ENCODE peak calls at places on chromosomes 6 and 20, in ten cellular contexts. One of them, this sample, is unnamed.

GRCh38 chr20:2729791-2730190 is 37.2 kb downstream of the EBF4 start:
- DNase-seq in endodermal cell: no peak
- DNase-seq in SK-N-MC: no peak
- DNase-seq in neural crest cell: no peak
- DNase-seq in RPMI8226: peak
- DNase-seq in heart right ventricle: no peak
- DNase-seq in upper lobe of right lung: no peak
- DNase-seq in posterior vena cava: no peak
- DNase-seq in stimulated activated CD4-positive, alpha-beta T cell treated with anti-CD3 and anti-CD28 coated beads, Interleukin-2, amount 100 ng/mL, for 48 hours: no peak
- DNase-seq in HT-29: no peak
- DNase-seq in this sample: peak

GRCh38 chr6:42505377-42505702 is 53.6 kb upstream of the TRERF1 start:
- DNase-seq in endodermal cell: no peak
- DNase-seq in SK-N-MC: no peak
- DNase-seq in neural crest cell: no peak
- DNase-seq in RPMI8226: no peak
- DNase-seq in heart right ventricle: no peak
- DNase-seq in upper lobe of right lung: no peak
- DNase-seq in posterior vena cava: no peak
- DNase-seq in stimulated activated CD4-positive, alpha-beta T cell treated with anti-CD3 and anti-CD28 coated beads, Interleukin-2, amount 100 ng/mL, for 48 hours: no peak
- DNase-seq in HT-29: no peak
- DNase-seq in this sample: no peak

GRCh38 chr6:46990031-46990644 is 52.0 kb downstream of the ADGRF1 start:
- DNase-seq in endodermal cell: no peak
- DNase-seq in SK-N-MC: no peak
- DNase-seq in neural crest cell: no peak
- DNase-seq in RPMI8226: no peak
- DNase-seq in heart right ventricle: peak
- DNase-seq in upper lobe of right lung: no peak
- DNase-seq in posterior vena cava: no peak
- DNase-seq in stimulated activated CD4-positive, alpha-beta T cell treated with anti-CD3 and anti-CD28 coated beads, Interleukin-2, amount 100 ng/mL, for 48 hours: no peak
- DNase-seq in HT-29: peak
- DNase-seq in this sample: no peak

GRCh38 chr6:140208286-140208685 is 833.8 kb upstream of the CITED2 start:
- DNase-seq in endodermal cell: no peak
- DNase-seq in SK-N-MC: no peak
- DNase-seq in neural crest cell: no peak
- DNase-seq in RPMI8226: no peak
- DNase-seq in heart right ventricle: no peak
- DNase-seq in upper lobe of right lung: no peak
- DNase-seq in posterior vena cava: no peak
- DNase-seq in stimulated activated CD4-positive, alpha-beta T cell treated with anti-CD3 and anti-CD28 coated beads, Interleukin-2, amount 100 ng/mL, for 48 hours: no peak
- DNase-seq in HT-29: no peak
- DNase-seq in this sample: no peak

GRCh38 chr6:39714802-39715201 is 10.4 kb downstream of the KIF6 start:
- DNase-seq in endodermal cell: no peak
- DNase-seq in SK-N-MC: no peak
- DNase-seq in neural crest cell: no peak
- DNase-seq in RPMI8226: no peak
- DNase-seq in heart right ventricle: no peak
- DNase-seq in upper lobe of right lung: no peak
- DNase-seq in posterior vena cava: no peak
- DNase-seq in stimulated activated CD4-positive, alpha-beta T cell treated with anti-CD3 and anti-CD28 coated beads, Interleukin-2, amount 100 ng/mL, for 48 hours: no peak
- DNase-seq in HT-29: no peak
- DNase-seq in this sample: no peak

GRCh38 chr6:144013486-144013909 is 5.4 kb upstream of the PLAGL1 start:
- DNase-seq in endodermal cell: peak
- DNase-seq in SK-N-MC: peak
- DNase-seq in neural crest cell: peak
- DNase-seq in RPMI8226: peak
- DNase-seq in heart right ventricle: peak
- DNase-seq in upper lobe of right lung: peak
- DNase-seq in posterior vena cava: peak
- DNase-seq in stimulated activated CD4-positive, alpha-beta T cell treated with anti-CD3 and anti-CD28 coated beads, Interleukin-2, amount 100 ng/mL, for 48 hours: peak
- DNase-seq in HT-29: peak
- DNase-seq in this sample: peak

GRCh38 chr6:12450446-12450845 is 160.3 kb downstream of the EDN1 start:
- DNase-seq in endodermal cell: no peak
- DNase-seq in SK-N-MC: no peak
- DNase-seq in neural crest cell: no peak
- DNase-seq in RPMI8226: no peak
- DNase-seq in heart right ventricle: no peak
- DNase-seq in upper lobe of right lung: no peak
- DNase-seq in posterior vena cava: no peak
- DNase-seq in stimulated activated CD4-positive, alpha-beta T cell treated with anti-CD3 and anti-CD28 coated beads, Interleukin-2, amount 100 ng/mL, for 48 hours: no peak
- DNase-seq in HT-29: no peak
- DNase-seq in this sample: no peak

GRCh38 chr6:46948699-46949098 is 27.0 kb upstream of the ADGRF5 start:
- DNase-seq in endodermal cell: no peak
- DNase-seq in SK-N-MC: no peak
- DNase-seq in neural crest cell: no peak
- DNase-seq in RPMI8226: no peak
- DNase-seq in heart right ventricle: no peak
- DNase-seq in upper lobe of right lung: no peak
- DNase-seq in posterior vena cava: no peak
- DNase-seq in stimulated activated CD4-positive, alpha-beta T cell treated with anti-CD3 and anti-CD28 coated beads, Interleukin-2, amount 100 ng/mL, for 48 hours: no peak
- DNase-seq in HT-29: no peak
- DNase-seq in this sample: no peak

GRCh38 chr6:84652356-84653026 is 111.9 kb downstream of the TBX18 start:
- DNase-seq in endodermal cell: no peak
- DNase-seq in SK-N-MC: no peak
- DNase-seq in neural crest cell: no peak
- DNase-seq in RPMI8226: no peak
- DNase-seq in heart right ventricle: no peak
- DNase-seq in upper lobe of right lung: no peak
- DNase-seq in posterior vena cava: no peak
- DNase-seq in stimulated activated CD4-positive, alpha-beta T cell treated with anti-CD3 and anti-CD28 coated beads, Interleukin-2, amount 100 ng/mL, for 48 hours: no peak
- DNase-seq in HT-29: no peak
- DNase-seq in this sample: no peak

GRCh38 chr6:149513915-149514314 is 29.1 kb upstream of the ZC3H12D start:
- DNase-seq in endodermal cell: peak
- DNase-seq in SK-N-MC: no peak
- DNase-seq in neural crest cell: no peak
- DNase-seq in RPMI8226: no peak
- DNase-seq in heart right ventricle: no peak
- DNase-seq in upper lobe of right lung: no peak
- DNase-seq in posterior vena cava: no peak
- DNase-seq in stimulated activated CD4-positive, alpha-beta T cell treated with anti-CD3 and anti-CD28 coated beads, Interleukin-2, amount 100 ng/mL, for 48 hours: no peak
- DNase-seq in HT-29: no peak
- DNase-seq in this sample: no peak

GRCh38 chr6:33169286-33170175 is 22.7 kb downstream of the COL11A2 start:
- DNase-seq in endodermal cell: no peak
- DNase-seq in SK-N-MC: no peak
- DNase-seq in neural crest cell: no peak
- DNase-seq in RPMI8226: no peak
- DNase-seq in heart right ventricle: no peak
- DNase-seq in upper lobe of right lung: peak
- DNase-seq in posterior vena cava: no peak
- DNase-seq in stimulated activated CD4-positive, alpha-beta T cell treated with anti-CD3 and anti-CD28 coated beads, Interleukin-2, amount 100 ng/mL, for 48 hours: no peak
- DNase-seq in HT-29: no peak
- DNase-seq in this sample: no peak

GRCh38 chr6:169224185-169224695 is 29.4 kb downstream of the THBS2 start:
- DNase-seq in endodermal cell: no peak
- DNase-seq in SK-N-MC: no peak
- DNase-seq in neural crest cell: no peak
- DNase-seq in RPMI8226: no peak
- DNase-seq in heart right ventricle: no peak
- DNase-seq in upper lobe of right lung: no peak
- DNase-seq in posterior vena cava: peak
- DNase-seq in stimulated activated CD4-positive, alpha-beta T cell treated with anti-CD3 and anti-CD28 coated beads, Interleukin-2, amount 100 ng/mL, for 48 hours: no peak
- DNase-seq in HT-29: no peak
- DNase-seq in this sample: no peak

GRCh38 chr20:49431345-49431744 is 51.1 kb downstream of the KCNB1 start:
- DNase-seq in endodermal cell: no peak
- DNase-seq in SK-N-MC: no peak
- DNase-seq in neural crest cell: no peak
- DNase-seq in RPMI8226: no peak
- DNase-seq in heart right ventricle: no peak
- DNase-seq in upper lobe of right lung: no peak
- DNase-seq in posterior vena cava: peak
- DNase-seq in stimulated activated CD4-positive, alpha-beta T cell treated with anti-CD3 and anti-CD28 coated beads, Interleukin-2, amount 100 ng/mL, for 48 hours: no peak
- DNase-seq in HT-29: no peak
- DNase-seq in this sample: no peak

GRCh38 chr6:28218312-28219248 is 6.5 kb upstream of the ZSCAN9 start:
- DNase-seq in endodermal cell: peak
- DNase-seq in SK-N-MC: no peak
- DNase-seq in neural crest cell: peak
- DNase-seq in RPMI8226: peak
- DNase-seq in heart right ventricle: peak
- DNase-seq in upper lobe of right lung: peak
- DNase-seq in posterior vena cava: peak
- DNase-seq in stimulated activated CD4-positive, alpha-beta T cell treated with anti-CD3 and anti-CD28 coated beads, Interleukin-2, amount 100 ng/mL, for 48 hours: no peak
- DNase-seq in HT-29: peak
- DNase-seq in this sample: no peak

GRCh38 chr6:5152417-5152816 is 67.3 kb downstream of the PPP1R3G start:
- DNase-seq in endodermal cell: no peak
- DNase-seq in SK-N-MC: no peak
- DNase-seq in neural crest cell: no peak
- DNase-seq in RPMI8226: no peak
- DNase-seq in heart right ventricle: no peak
- DNase-seq in upper lobe of right lung: no peak
- DNase-seq in posterior vena cava: no peak
- DNase-seq in stimulated activated CD4-positive, alpha-beta T cell treated with anti-CD3 and anti-CD28 coated beads, Interleukin-2, amount 100 ng/mL, for 48 hours: no peak
- DNase-seq in HT-29: no peak
- DNase-seq in this sample: no peak

GRCh38 chr6:56808871-56809359 is 146.0 kb upstream of the BEND6 start:
- DNase-seq in endodermal cell: no peak
- DNase-seq in SK-N-MC: no peak
- DNase-seq in neural crest cell: no peak
- DNase-seq in RPMI8226: peak
- DNase-seq in heart right ventricle: no peak
- DNase-seq in upper lobe of right lung: no peak
- DNase-seq in posterior vena cava: no peak
- DNase-seq in stimulated activated CD4-positive, alpha-beta T cell treated with anti-CD3 and anti-CD28 coated beads, Interleukin-2, amount 100 ng/mL, for 48 hours: no peak
- DNase-seq in HT-29: no peak
- DNase-seq in this sample: no peak

GRCh38 chr6:105501945-105502344 is 99.1 kb upstream of the PREP start:
- DNase-seq in endodermal cell: no peak
- DNase-seq in SK-N-MC: no peak
- DNase-seq in neural crest cell: no peak
- DNase-seq in RPMI8226: no peak
- DNase-seq in heart right ventricle: no peak
- DNase-seq in upper lobe of right lung: no peak
- DNase-seq in posterior vena cava: no peak
- DNase-seq in stimulated activated CD4-positive, alpha-beta T cell treated with anti-CD3 and anti-CD28 coated beads, Interleukin-2, amount 100 ng/mL, for 48 hours: no peak
- DNase-seq in HT-29: no peak
- DNase-seq in this sample: no peak

GRCh38 chr6:159433550-159433949 is 259.5 kb downstream of the SOD2 start:
- DNase-seq in endodermal cell: no peak
- DNase-seq in SK-N-MC: no peak
- DNase-seq in neural crest cell: no peak
- DNase-seq in RPMI8226: no peak
- DNase-seq in heart right ventricle: no peak
- DNase-seq in upper lobe of right lung: no peak
- DNase-seq in posterior vena cava: no peak
- DNase-seq in stimulated activated CD4-positive, alpha-beta T cell treated with anti-CD3 and anti-CD28 coated beads, Interleukin-2, amount 100 ng/mL, for 48 hours: no peak
- DNase-seq in HT-29: no peak
- DNase-seq in this sample: no peak

GRCh38 chr6:147508871-147509608 is 550 bp downstream of the SAMD5 start:
- DNase-seq in endodermal cell: peak
- DNase-seq in SK-N-MC: no peak
- DNase-seq in neural crest cell: peak
- DNase-seq in RPMI8226: no peak
- DNase-seq in heart right ventricle: peak
- DNase-seq in upper lobe of right lung: peak
- DNase-seq in posterior vena cava: no peak
- DNase-seq in stimulated activated CD4-positive, alpha-beta T cell treated with anti-CD3 and anti-CD28 coated beads, Interleukin-2, amount 100 ng/mL, for 48 hours: no peak
- DNase-seq in HT-29: no peak
- DNase-seq in this sample: no peak

GRCh38 chr20:17762873-17763557 is 63.2 kb downstream of the BANF2 start:
- DNase-seq in endodermal cell: peak
- DNase-seq in SK-N-MC: no peak
- DNase-seq in neural crest cell: no peak
- DNase-seq in RPMI8226: peak
- DNase-seq in heart right ventricle: no peak
- DNase-seq in upper lobe of right lung: no peak
- DNase-seq in posterior vena cava: no peak
- DNase-seq in stimulated activated CD4-positive, alpha-beta T cell treated with anti-CD3 and anti-CD28 coated beads, Interleukin-2, amount 100 ng/mL, for 48 hours: no peak
- DNase-seq in HT-29: peak
- DNase-seq in this sample: no peak

GRCh38 chr6:1872649-1873131 is 263.0 kb downstream of the FOXC1 start:
- DNase-seq in endodermal cell: peak
- DNase-seq in SK-N-MC: peak
- DNase-seq in neural crest cell: no peak
- DNase-seq in RPMI8226: no peak
- DNase-seq in heart right ventricle: no peak
- DNase-seq in upper lobe of right lung: no peak
- DNase-seq in posterior vena cava: no peak
- DNase-seq in stimulated activated CD4-positive, alpha-beta T cell treated with anti-CD3 and anti-CD28 coated beads, Interleukin-2, amount 100 ng/mL, for 48 hours: no peak
- DNase-seq in HT-29: no peak
- DNase-seq in this sample: no peak

GRCh38 chr6:3946779-3947178 is 97.6 kb downstream of the FAM50B start:
- DNase-seq in endodermal cell: peak
- DNase-seq in SK-N-MC: no peak
- DNase-seq in neural crest cell: no peak
- DNase-seq in RPMI8226: no peak
- DNase-seq in heart right ventricle: no peak
- DNase-seq in upper lobe of right lung: no peak
- DNase-seq in posterior vena cava: no peak
- DNase-seq in stimulated activated CD4-positive, alpha-beta T cell treated with anti-CD3 and anti-CD28 coated beads, Interleukin-2, amount 100 ng/mL, for 48 hours: no peak
- DNase-seq in HT-29: no peak
- DNase-seq in this sample: no peak

GRCh38 chr20:52312131-52312729 is 120.7 kb upstream of the ZFP64 start:
- DNase-seq in endodermal cell: peak
- DNase-seq in SK-N-MC: peak
- DNase-seq in neural crest cell: peak
- DNase-seq in RPMI8226: peak
- DNase-seq in heart right ventricle: no peak
- DNase-seq in upper lobe of right lung: no peak
- DNase-seq in posterior vena cava: no peak
- DNase-seq in stimulated activated CD4-positive, alpha-beta T cell treated with anti-CD3 and anti-CD28 coated beads, Interleukin-2, amount 100 ng/mL, for 48 hours: peak
- DNase-seq in HT-29: peak
- DNase-seq in this sample: peak

GRCh38 chr20:53773792-53774371 is 180.2 kb upstream of the ZNF217 start:
- DNase-seq in endodermal cell: no peak
- DNase-seq in SK-N-MC: no peak
- DNase-seq in neural crest cell: no peak
- DNase-seq in RPMI8226: no peak
- DNase-seq in heart right ventricle: no peak
- DNase-seq in upper lobe of right lung: no peak
- DNase-seq in posterior vena cava: no peak
- DNase-seq in stimulated activated CD4-positive, alpha-beta T cell treated with anti-CD3 and anti-CD28 coated beads, Interleukin-2, amount 100 ng/mL, for 48 hours: no peak
- DNase-seq in HT-29: peak
- DNase-seq in this sample: no peak

GRCh38 chr6:31569861-31570536 is 2.1 kb upstream of the LTA start:
- DNase-seq in endodermal cell: no peak
- DNase-seq in SK-N-MC: no peak
- DNase-seq in neural crest cell: no peak
- DNase-seq in RPMI8226: no peak
- DNase-seq in heart right ventricle: no peak
- DNase-seq in upper lobe of right lung: no peak
- DNase-seq in posterior vena cava: no peak
- DNase-seq in stimulated activated CD4-positive, alpha-beta T cell treated with anti-CD3 and anti-CD28 coated beads, Interleukin-2, amount 100 ng/mL, for 48 hours: no peak
- DNase-seq in HT-29: no peak
- DNase-seq in this sample: no peak

GRCh38 chr6:149076355-149076734 is 241.2 kb upstream of the TAB2 start:
- DNase-seq in endodermal cell: no peak
- DNase-seq in SK-N-MC: no peak
- DNase-seq in neural crest cell: no peak
- DNase-seq in RPMI8226: no peak
- DNase-seq in heart right ventricle: no peak
- DNase-seq in upper lobe of right lung: no peak
- DNase-seq in posterior vena cava: no peak
- DNase-seq in stimulated activated CD4-positive, alpha-beta T cell treated with anti-CD3 and anti-CD28 coated beads, Interleukin-2, amount 100 ng/mL, for 48 hours: no peak
- DNase-seq in HT-29: no peak
- DNase-seq in this sample: no peak

GRCh38 chr6:108179741-108180140 is 13.9 kb downstream of the NR2E1 start:
- DNase-seq in endodermal cell: no peak
- DNase-seq in SK-N-MC: no peak
- DNase-seq in neural crest cell: no peak
- DNase-seq in RPMI8226: no peak
- DNase-seq in heart right ventricle: no peak
- DNase-seq in upper lobe of right lung: no peak
- DNase-seq in posterior vena cava: no peak
- DNase-seq in stimulated activated CD4-positive, alpha-beta T cell treated with anti-CD3 and anti-CD28 coated beads, Interleukin-2, amount 100 ng/mL, for 48 hours: no peak
- DNase-seq in HT-29: no peak
- DNase-seq in this sample: no peak

GRCh38 chr6:20916081-20916480 is 381.8 kb downstream of the CDKAL1 start:
- DNase-seq in endodermal cell: no peak
- DNase-seq in SK-N-MC: no peak
- DNase-seq in neural crest cell: no peak
- DNase-seq in RPMI8226: no peak
- DNase-seq in heart right ventricle: no peak
- DNase-seq in upper lobe of right lung: no peak
- DNase-seq in posterior vena cava: no peak
- DNase-seq in stimulated activated CD4-positive, alpha-beta T cell treated with anti-CD3 and anti-CD28 coated beads, Interleukin-2, amount 100 ng/mL, for 48 hours: no peak
- DNase-seq in HT-29: no peak
- DNase-seq in this sample: no peak

This sample was measured in stimulated activated effector memory CD8-positive, alpha-beta T cell treated with anti-CD3 and anti-CD28 coated beads, Interleukin-12 subunit alpha, Interleukin-12 subunit beta, amount 100 ng/mL, for 72 hours.